ENCODE peak calls at places on chromosomes 7 and 10, in four cellular contexts. H is stimulated activated naive CD8-positive, alpha-beta T cell treated with anti-CD3 and anti-CD28 coated beads, Interleukin-15, Interleukin-2, amounts not matched to agents 100 U/mL and 50 U/mL, for 24 hours; Z is stimulated activated CD8-positive, alpha-beta memory T cell treated with anti-CD3 and anti-CD28 coated beads, Interleukin-7, amount 100 ng/mL, for 1 hour; D is endothelial cell of umbilical vein. L is an unnamed sample.

GRCh38 chr7:128302110-128302509 is 41.6 kb downstream of the RBM28 start:
- DNase-seq in H (no peak), D (no peak), Z (no peak), L (no peak)

GRCh38 chr10:91598211-91598981 is 34.5 kb downstream of the PPP1R3C start:
- DNase-seq in H (no peak), Z (no peak), D (peak), L (no peak)

GRCh38 chr10:132003286-132003924 is 21.7 kb upstream of the BNIP3 start:
- DNase-seq in H (no peak), D (no peak), Z (no peak), L (no peak)

GRCh38 chr10:15197276-15197675 is 28.8 kb upstream of the NMT2 start:
- DNase-seq in Z (no peak), H (no peak), D (peak), L (no peak)

GRCh38 chr7:104898434-104898833 is 115.6 kb upstream of the KMT2E start:
- DNase-seq in H (no peak), D (no peak), Z (no peak), L (no peak)

GRCh38 chr7:150745868-150746267 is 8.7 kb downstream of the GIMAP5 start:
- DNase-seq in Z (no peak), D (no peak), H (no peak), L (no peak)

GRCh38 chr10:131576341-131577177 is 265.0 kb upstream of the TCERG1L start:
- DNase-seq in Z (no peak), H (no peak), D (no peak), L (no peak)

GRCh38 chr10:74255800-74256422 is 104.9 kb downstream of the ADK start:
- DNase-seq in D (no peak), H (no peak), Z (no peak), L (no peak)

GRCh38 chr7:128918266-128918665 is 7.8 kb upstream of the KCP start:
- DNase-seq in D (no peak), H (no peak), Z (no peak), L (no peak)

GRCh38 chr10:88886557-88886956 is 6.5 kb downstream of the STAMBPL1 start:
- DNase-seq in H (no peak), Z (no peak), D (no peak), L (no peak)

GRCh38 chr7:155763721-155764431 is 48.4 kb downstream of the SHH start:
- DNase-seq in H (peak), D (peak), Z (no peak), L (peak)

L was measured in central memory CD8-positive, alpha-beta T cell.